ENCODE peak calls at places on chromosomes 3 and 15, in four cellular contexts. W is heart right ventricle, H is ovary, R is Peyer's patch. T is an unnamed sample.

GRCh38 chr3:8757551-8758518 is 11.6 kb downstream of the OXTR start:
- DNase-seq in R (no peak), H (no peak), W (no peak), T (no peak)

GRCh38 chr3:140091143-140091542 is 156.2 kb downstream of the CLSTN2 start:
- DNase-seq in R (no peak), W (no peak), H (no peak), T (no peak)

GRCh38 chr3:66618066-66618465 is 117.2 kb upstream of the LRIG1 start:
- DNase-seq in H (no peak), W (no peak), R (no peak), T (no peak)

GRCh38 chr3:69004183-69004582 is 9.3 kb downstream of the EOGT start:
- DNase-seq in H (no peak), R (no peak), W (no peak), T (no peak)

GRCh38 chr15:41648770-41649169 is 11.4 kb upstream of the MGA start:
- DNase-seq in W (no peak), H (no peak), R (no peak), T (no peak)

GRCh38 chr3:82505079-82505756 is 743.8 kb upstream of the GBE1 start:
- DNase-seq in H (no peak), W (no peak), R (no peak), T (no peak)

GRCh38 chr15:50414624-50415023 is 9.6 kb upstream of the USP8 start:
- DNase-seq in R (no peak), W (no peak), H (no peak), T (no peak)

GRCh38 chr3:116835658-116836057 is 126.1 kb downstream of the TUSC7 start:
- DNase-seq in R (no peak), H (no peak), W (no peak), T (no peak)

GRCh38 chr3:196995027-196995426 is 26.4 kb upstream of the PIGZ start:
- DNase-seq in R (no peak), W (no peak), H (no peak), T (no peak)

GRCh38 chr3:127112796-127113570 is 79.9 kb upstream of the PRR23E start:
- DNase-seq in H (no peak), R (no peak), W (no peak), T (no peak)

GRCh38 chr3:12294885-12295580 is 6.2 kb downstream of the PPARG start:
- DNase-seq in R (no peak), W (no peak), H (no peak), T (no peak)

GRCh38 chr15:32802296-32802936 is 84.6 kb downstream of the GREM1 start:
- DNase-seq in W (no peak), H (no peak), R (no peak), T (no peak)

GRCh38 chr3:157999246-157999645 is 107.0 kb downstream of the SHOX2 start:
- DNase-seq in W (no peak), R (no peak), H (no peak), T (no peak)

GRCh38 chr3:25803833-25804232 is 13.9 kb downstream of the OXSM start:
- DNase-seq in H (no peak), R (no peak), W (no peak), T (no peak)

GRCh38 chr15:40003491-40003916 is 35.5 kb downstream of the SRP14 start:
- DNase-seq in W (no peak), H (no peak), R (no peak), T (no peak)

GRCh38 chr3:149058602-149059001 is 27.7 kb downstream of the HLTF start:
- DNase-seq in R (no peak), H (no peak), W (no peak), T (no peak)

GRCh38 chr3:73623996-73624362 is 762 bp downstream of the PDZRN3 start:
- DNase-seq in W (peak; percentile 58), H (peak; percentile 66), R (no peak), T (no peak)

GRCh38 chr3:171654809-171655208 is 155.5 kb downstream of the PLD1 start:
- DNase-seq in H (peak; percentile 61), R (no peak), W (peak; percentile 40), T (peak; percentile 77)

GRCh38 chr3:52044869-52045616 is 11.3 kb downstream of the DUSP7 start:
- DNase-seq in R (no peak), H (no peak), W (no peak), T (no peak)

GRCh38 chr15:40340038-40340739 is 550 bp downstream of the CCDC9B start:
- DNase-seq in W (peak; percentile 91), H (peak; percentile 84), R (no peak), T (peak; percentile 92)

GRCh38 chr3:57169872-57170623 is 4.9 kb upstream of the IL17RD start:
- DNase-seq in W (peak; percentile 77), R (peak; percentile 63), H (peak; percentile 79), T (no peak)

GRCh38 chr3:28348637-28349396 is at the start of the genes AZI2 and ZCWPW2:
- DNase-seq in H (peak; percentile 98), W (peak; percentile 95), R (peak; percentile 90), T (peak; percentile 97)

GRCh38 chr3:28347374-28348285 is 891 bp upstream of the ZCWPW2 start:
- DNase-seq in H (no peak), W (no peak), R (no peak), T (peak; percentile 57)

GRCh38 chr3:28345690-28346089 is 2.8 kb upstream of the ZCWPW2 start:
- DNase-seq in R (no peak), W (no peak), H (no peak), T (no peak)

GRCh38 chr3:28348286-28348636 is 260 bp upstream of the ZCWPW2 start:
- DNase-seq in H (no peak), W (no peak), R (no peak), T (no peak)

DNA sequence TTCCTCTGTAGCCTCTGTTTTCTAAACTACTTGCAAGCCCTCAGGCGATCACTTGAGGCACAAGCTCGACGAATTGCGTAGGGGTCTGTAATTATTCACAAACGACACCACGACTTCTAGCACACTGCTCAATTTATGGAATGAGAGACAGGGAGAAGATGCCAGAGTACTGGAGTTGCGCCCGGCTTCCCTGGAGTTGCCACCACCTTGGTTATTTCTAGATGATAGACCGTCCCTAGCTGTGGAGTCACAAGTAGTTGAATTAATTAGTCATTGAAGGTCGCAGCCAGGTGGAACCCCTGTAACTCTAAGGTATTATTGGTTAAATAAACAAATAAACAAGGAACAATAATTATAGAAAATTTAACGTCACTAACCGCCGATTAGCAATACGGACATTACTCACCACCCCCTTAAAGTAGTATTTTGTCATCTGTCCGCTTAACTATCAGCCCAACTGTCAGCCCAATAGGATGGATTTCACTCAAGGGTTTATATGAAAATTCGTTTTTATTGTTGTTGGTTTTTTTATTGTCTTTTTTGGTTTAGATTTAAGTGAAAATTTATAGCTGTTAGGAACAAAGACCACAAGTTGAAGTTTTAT is 875 bp upstream of the AZI2 start:
- DNase-seq in H (no peak), R (no peak), W (no peak), T (no peak)
- TF ChIP-seq CTCF in H (no peak), R (peak; percentile 31), W (no peak), T (no peak)

GRCh38 chr15:25784876-25785642 is 78.1 kb downstream of the ATP10A start:
- DNase-seq in W (no peak), R (no peak), H (no peak), T (no peak)
- H3K4me3 ChIP-seq in W (no peak overlapping the region), R (no peak overlapping the region), H (no peak overlapping the region), T (peak overlapping the region; percentile 19)

GRCh38 chr3:182911782-182912111 is 68.6 kb downstream of the DCUN1D1 start:
- DNase-seq in H (no peak), W (no peak), R (no peak), T (no peak)
- H3K27ac ChIP-seq in H (no peak overlapping the region), W (no peak overlapping the region), R (no peak overlapping the region), T (no peak overlapping the region)

GRCh38 chr3:121883507-121883906 is 10.7 kb upstream of the SLC15A2 start:
- DNase-seq in H (no peak), W (no peak), R (no peak), T (no peak)
- TF ChIP-seq CTCF in H (no peak), W (no peak), R (peak; percentile 33), T (no peak)

DNA sequence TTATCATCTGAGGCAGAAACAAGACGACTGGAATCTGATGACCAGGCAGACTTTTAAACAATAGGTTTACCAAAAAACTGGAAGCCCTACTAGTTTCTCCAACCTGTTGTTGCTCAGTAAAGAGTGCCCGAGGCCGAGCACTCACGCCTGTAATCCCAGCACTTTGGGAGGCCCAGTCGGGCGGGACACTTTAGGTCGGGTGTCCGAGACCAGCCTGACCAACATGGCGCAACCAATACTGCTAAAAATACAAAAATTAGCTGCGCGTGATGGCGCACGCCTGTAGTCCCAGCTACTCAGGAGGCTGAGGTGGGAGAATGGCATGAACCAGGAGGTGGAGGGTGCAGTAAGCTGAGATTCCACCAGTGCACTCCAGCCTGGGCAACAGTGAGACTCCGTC is 1.1 kb upstream of the WDR5B start:
- DNase-seq in H (no peak), W (no peak), R (no peak), T (no peak)
- H3K4me3 ChIP-seq in H (peak overlapping the region; percentile 82), W (peak overlapping the region; percentile 64), R (peak overlapping the region; percentile 84), T (peak overlapping the region; percentile 78)

GRCh38 chr3:14179114-14179465 is 473 bp downstream of the LSM3 start:
- DNase-seq in H (no peak), R (no peak), W (no peak), T (no peak)

GRCh38 chr3:14178247-14179113 is at the start of the genes LSM3 and XPC:
- DNase-seq in W (peak; percentile 97), R (peak; percentile 95), H (peak; percentile 99), T (peak; percentile 98)

GRCh38 chr3:14181253-14181652 is 2.6 kb downstream of the LSM3 start:
- DNase-seq in R (no peak), W (no peak), H (no peak), T (no peak)

GRCh38 chr3:14177580-14178246 is 688 bp downstream of the XPC start:
- DNase-seq in R (no peak), W (no peak), H (no peak), T (no peak)

DNA sequence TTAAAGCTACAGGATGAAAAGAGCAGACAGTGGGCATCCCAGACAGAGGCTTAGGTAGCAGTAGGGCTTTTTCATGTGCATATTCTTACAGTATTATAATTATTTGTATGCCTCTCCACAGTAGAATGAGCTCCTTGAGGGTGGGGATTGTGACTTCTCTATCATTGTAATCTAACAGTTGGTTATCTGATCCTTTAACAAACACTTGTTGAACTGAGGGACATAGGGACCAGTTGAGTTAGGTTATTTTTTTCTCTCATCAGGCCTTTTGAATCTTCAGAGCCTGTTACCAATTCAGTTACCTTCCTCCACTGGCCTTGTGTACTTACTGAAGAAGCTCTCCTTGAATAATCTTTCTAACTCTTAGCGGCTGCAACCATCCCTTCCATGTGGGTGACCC is 1.2 kb downstream of the LSM3 start:
- DNase-seq in R (no peak), H (no peak), W (no peak), T (no peak)
- H3K27ac ChIP-seq in R (no peak overlapping the region), H (no peak overlapping the region), W (no peak overlapping the region), T (no peak overlapping the region)

DNA sequence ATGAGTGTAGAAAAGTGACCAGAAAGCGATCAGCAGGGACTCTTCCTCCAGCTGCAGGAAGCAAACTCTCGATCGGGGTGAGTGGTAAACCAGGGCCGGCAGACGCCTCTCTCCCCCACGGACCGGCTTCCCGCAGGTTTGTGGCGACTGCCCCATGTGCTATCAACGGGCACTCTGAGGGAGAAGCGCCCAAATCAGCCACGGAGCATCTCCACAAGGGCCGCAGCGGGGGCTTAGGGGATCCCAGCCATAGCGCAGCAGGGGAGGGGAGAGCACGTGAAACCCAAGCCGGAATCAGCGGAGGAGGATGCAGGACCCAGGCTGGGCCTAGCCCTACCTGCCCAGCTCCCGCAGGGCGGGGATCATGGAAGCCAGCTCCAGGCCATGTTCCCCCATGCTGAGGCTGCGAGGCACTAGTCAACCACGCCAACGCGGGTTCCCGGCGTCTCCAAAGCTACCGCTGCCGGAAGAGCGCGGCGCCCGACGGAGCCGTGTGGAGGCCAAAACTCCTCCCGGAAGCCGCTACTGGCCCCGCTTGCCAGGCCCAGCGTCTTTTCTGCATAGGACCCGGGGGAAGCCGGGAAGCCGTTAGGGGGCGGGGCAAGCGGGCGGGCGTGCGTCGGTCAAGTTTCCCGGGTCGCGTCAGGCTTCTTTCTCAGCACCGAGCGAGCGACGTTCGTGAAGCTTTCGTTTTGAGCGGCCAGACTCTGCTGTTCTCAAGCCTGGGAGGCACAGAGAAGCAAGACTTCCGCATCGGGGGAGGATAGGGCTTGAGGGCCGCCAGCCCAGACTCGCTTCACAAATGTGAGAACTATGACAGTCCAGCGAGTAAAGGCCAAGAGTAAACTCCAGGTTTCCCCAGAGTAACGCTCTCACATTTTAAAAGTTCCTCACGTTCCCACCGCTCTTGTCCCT is at the start of gene ATR:
- DNase-seq in R (peak; percentile 95), H (peak; percentile 95), W (peak; percentile 98), T (peak; percentile 98)
- TF ChIP-seq CTCF in R (no peak), H (peak; percentile 29), W (no peak), T (no peak)